ENCODE peak calls at places on chromosomes 6 and 20, in four cellular contexts. K, V, S and P are unnamed samples.

GRCh38 chr20:6768228-6769185 is 1.0 kb downstream of the BMP2 start:
- DNase-seq in K (no peak), V (peak; percentile 4), S (peak; percentile 49), P (no peak)

GRCh38 chr6:30615958-30616810 is 859 bp downstream of the PPP1R10 start:
- DNase-seq in K (peak; percentile 50), V (no peak), S (peak; percentile 43), P (no peak)

GRCh38 chr6:27312146-27312949 is at the start of gene POM121L2:
- DNase-seq in K (no peak), V (peak; percentile 28), S (peak; percentile 65), P (no peak)

GRCh38 chr6:1774541-1774940 is 164.8 kb downstream of the FOXC1 start:
- DNase-seq in K (no peak), V (peak; percentile 59), S (no peak), P (no peak)

GRCh38 chr20:63101781-63102719 is 95.3 kb upstream of the BHLHE23 start:
- DNase-seq in K (no peak), V (peak; percentile 24), S (peak; percentile 10), P (no peak)

GRCh38 chr20:6108330-6108729 is 14.5 kb downstream of the FERMT1 start:
- DNase-seq in K (no peak), V (no peak), S (no peak), P (no peak)

GRCh38 chr20:54506643-54507042 is 31.2 kb downstream of the DOK5 start:
- DNase-seq in K (no peak), V (no peak), S (no peak), P (no peak)

GRCh38 chr6:35142578-35142977 is 1.4 kb upstream of the TCP11 start:
- DNase-seq in K (no peak), V (peak; percentile 43), S (no peak), P (no peak)

GRCh38 chr6:25959890-25960531 is 2.6 kb upstream of the TRIM38 start:
- DNase-seq in K (no peak), V (peak; percentile 35), S (no peak), P (no peak)

GRCh38 chr20:10511166-10511506 is 76.0 kb downstream of the SLX4IP start:
- DNase-seq in K (no peak), V (no peak), S (no peak), P (no peak)

GRCh38 chr6:21808045-21808470 is 214.5 kb downstream of the SOX4 start:
- DNase-seq in K (no peak), V (peak; percentile 78), S (no peak), P (no peak)

GRCh38 chr6:135880066-135880972 is 28.8 kb downstream of the PDE7B start:
- DNase-seq in K (no peak), V (peak; percentile 76), S (no peak), P (no peak)

GRCh38 chr6:128114164-128114563 is 213.3 kb upstream of the THEMIS start:
- DNase-seq in K (no peak), V (no peak), S (no peak), P (no peak)

GRCh38 chr6:80341330-80341729 is 234.9 kb downstream of the BCKDHB start:
- DNase-seq in K (no peak), V (peak; percentile 92), S (no peak), P (no peak)

GRCh38 chr6:163180874-163181541 is 233.5 kb upstream of the QKI start:
- DNase-seq in K (peak; percentile 73), V (no peak), S (peak; percentile 71), P (no peak)

GRCh38 chr6:162509821-162510220 is 217.7 kb downstream of the PRKN start:
- DNase-seq in K (no peak), V (no peak), S (no peak), P (no peak)

GRCh38 chr20:37347891-37348642 is 2.1 kb downstream of the SRC start:
- DNase-seq in K (no peak), V (no peak), S (no peak), P (no peak)

GRCh38 chr6:71420693-71421328 is 132.2 kb downstream of the OGFRL1 start:
- DNase-seq in K (no peak), V (peak; percentile 94), S (peak; percentile 97), P (no peak)

GRCh38 chr6:153489479-153489878 is 358.4 kb upstream of the RGS17 start:
- DNase-seq in K (no peak), V (no peak), S (no peak), P (no peak)

GRCh38 chr6:34518669-34519365 is 37.3 kb downstream of the SPDEF start:
- DNase-seq in K (no peak), V (no peak), S (no peak), P (no peak)

GRCh38 chr6:99393698-99394531 is at the start of gene COQ3:
- DNase-seq in K (peak; percentile 84), V (peak; percentile 71), S (peak; percentile 85), P (peak; percentile 7)

GRCh38 chr20:47276856-47277541 is 79.5 kb downstream of the ZMYND8 start:
- DNase-seq in K (no peak), V (peak; percentile 84), S (peak; percentile 43), P (no peak)

GRCh38 chr6:144055121-144055931 is 40.0 kb downstream of the SF3B5 start:
- DNase-seq in K (no peak), V (no peak), S (no peak), P (no peak)

GRCh38 chr20:3309226-3309625 is 70.2 kb upstream of the SLC4A11 start:
- DNase-seq in K (no peak), V (no peak), S (no peak), P (no peak)

GRCh38 chr6:129938242-129939020 is 77.3 kb upstream of the TMEM244 start:
- DNase-seq in K (no peak), V (no peak), S (no peak), P (no peak)

GRCh38 chr20:48609491-48609978 is 218.3 kb downstream of the PREX1 start:
- DNase-seq in K (no peak), V (no peak), S (no peak), P (no peak)

GRCh38 chr6:151087861-151088598 is 151.7 kb upstream of the AKAP12 start:
- DNase-seq in K (peak; percentile 88), V (peak; percentile 82), S (no peak), P (no peak)

GRCh38 chr6:3749991-3750323 is 1.6 kb downstream of the PXDC1 start:
- DNase-seq in K (peak; percentile 41), V (peak; percentile 74), S (peak; percentile 79), P (no peak)

GRCh38 chr6:151548201-151548600 is 54.4 kb downstream of the CCDC170 start:
- DNase-seq in K (no peak), V (no peak), S (no peak), P (no peak)

GRCh38 chr6:32819729-32820128 is 2.9 kb upstream of the HLA-DOB start:
- DNase-seq in K (peak; percentile 11), V (peak; percentile 79), S (no peak), P (no peak)

GRCh38 chr6:160259143-160259425 is 463 bp upstream of the SLC22A2 start:
- DNase-seq in K (no peak), V (no peak), S (no peak), P (no peak)

GRCh38 chr20:34954905-34955231 is 738 bp downstream of the GSS start:
- DNase-seq in K (peak; percentile 76), V (peak; percentile 42), S (no peak), P (no peak)

DNA sequence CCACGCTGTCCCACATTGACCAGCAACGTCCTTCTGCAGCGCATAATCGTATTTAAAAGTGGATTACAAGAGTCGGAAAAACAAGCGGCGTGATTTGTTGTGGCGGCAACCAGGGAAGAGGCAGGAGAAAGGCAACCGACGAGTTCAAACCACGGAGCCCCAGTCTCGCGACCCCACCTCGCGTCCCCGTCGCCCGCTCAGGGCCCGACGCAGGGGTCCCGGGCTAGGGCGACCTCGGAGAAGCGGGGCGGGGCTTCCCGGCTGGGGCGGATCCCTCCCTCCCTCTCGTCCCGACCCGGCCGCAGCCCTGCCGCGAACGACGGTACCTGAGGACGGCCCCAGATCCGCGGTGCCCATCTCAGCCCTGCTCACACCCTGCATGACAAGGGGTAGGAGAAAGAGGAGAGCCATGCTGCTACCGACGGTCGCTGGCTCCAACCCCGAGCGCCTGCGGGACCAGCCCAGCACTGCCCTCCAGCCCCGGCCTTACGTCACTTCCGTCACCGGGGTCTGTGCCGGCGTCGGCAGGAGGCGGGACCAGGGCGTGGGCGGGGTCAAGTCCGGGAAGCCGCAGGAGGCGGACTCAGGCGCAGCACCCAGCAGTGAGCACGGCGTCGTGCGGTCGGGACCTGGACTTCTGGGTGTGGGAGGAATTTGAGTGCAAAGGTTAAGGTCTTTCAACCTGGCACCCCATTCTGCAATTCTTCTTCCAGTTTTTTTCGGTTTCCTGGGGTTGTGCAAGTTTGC is at the start of gene IFNGR1:
- DNase-seq in K (peak; percentile 98), V (peak; percentile 86), S (peak; percentile 93), P (peak; percentile 54)
- H3K9me1 ChIP-seq in K (no peaks in the 10 kb centered on the region), V (peaks cover 10% of the 10 kb centered on the region), S (no peaks in the 10 kb centered on the region), P (no peaks in the 10 kb centered on the region)

GRCh38 chr20:22555791-22556564 is 28.4 kb downstream of the FOXA2 start:
- DNase-seq in K (no peak), V (no peak), S (no peak), P (no peak)
- H3K27ac ChIP-seq in K (no peak overlapping the region), V (no peak overlapping the region), S (no peak overlapping the region), P (no peak overlapping the region)

DNA sequence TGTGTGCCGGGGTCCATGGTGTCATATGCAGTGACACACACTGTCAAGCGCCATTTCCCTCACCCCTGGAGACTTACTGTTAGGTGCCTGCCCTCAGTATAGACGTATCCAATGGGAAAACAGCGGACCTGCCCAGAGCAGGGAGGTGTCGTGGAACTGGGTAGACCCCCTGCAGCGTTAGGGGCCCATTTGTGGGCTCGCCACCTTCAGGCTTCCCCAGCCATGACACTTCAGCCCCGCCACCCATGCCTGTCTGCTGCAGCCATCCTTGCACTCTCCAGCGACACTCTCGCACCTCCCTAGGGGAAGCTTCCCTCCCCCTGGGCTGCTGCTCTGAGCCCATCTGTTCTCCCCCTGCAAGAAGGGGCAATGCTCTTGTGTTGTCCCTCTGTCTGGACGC is 43.2 kb downstream of the STK35 start:
- DNase-seq in K (no peak), V (no peak), S (no peak), P (no peak)
- H3K9me1 ChIP-seq in K (no peaks in the 10 kb centered on the region), V (peaks cover 9% of the 10 kb centered on the region), S (no peaks in the 10 kb centered on the region), P (no peaks in the 10 kb centered on the region)

DNA sequence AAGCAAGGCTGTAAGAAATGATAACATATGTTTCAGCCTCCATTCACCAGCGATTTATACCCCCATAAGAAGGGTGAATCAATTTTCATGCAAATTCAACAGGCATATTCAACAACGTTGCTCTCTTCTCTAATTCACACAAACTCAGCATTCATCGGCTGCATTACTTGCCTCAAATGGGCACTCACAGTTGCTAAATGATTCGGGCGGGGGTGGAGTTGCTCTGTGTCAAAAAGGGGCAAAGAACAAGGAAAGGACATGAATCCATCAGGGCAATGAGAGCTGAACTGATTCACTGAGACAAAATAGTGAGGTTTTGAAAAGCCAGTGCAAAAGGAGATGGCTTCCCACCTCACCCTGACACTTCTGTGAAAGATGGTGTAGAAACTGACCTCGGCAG is 9.0 kb downstream of the MOXD1 start:
- DNase-seq in K (no peak), V (no peak), S (no peak), P (no peak)
- H3K27ac ChIP-seq in K (no peak overlapping the region), V (peak overlapping the region; percentile 93), S (no peak overlapping the region), P (no peak overlapping the region)